ENCODE peak calls at places on chromosomes 6 and 20, in five cellular contexts. One of them, this sample, is unnamed.

GRCh38 chr6:22921831-22922230 is 352.5 kb downstream of the HDGFL1 start:
- DNase-seq in activated B cell treated with CpG ODN at 0.5 μM for 24 hours: no peak
- DNase-seq in foreskin fibroblast: no peak
- DNase-seq in cardiac muscle cell: peak
- DNase-seq in HuH-7.5: no peak
- DNase-seq in this sample: no peak

GRCh38 chr20:60934724-60935123 is 317.3 kb upstream of the CDH4 start:
- DNase-seq in activated B cell treated with CpG ODN at 0.5 μM for 24 hours: no peak
- DNase-seq in cardiac muscle cell: no peak
- DNase-seq in HuH-7.5: no peak
- DNase-seq in foreskin fibroblast: no peak
- DNase-seq in this sample: no peak

GRCh38 chr6:23228439-23229024 is 659.2 kb downstream of the HDGFL1 start:
- DNase-seq in activated B cell treated with CpG ODN at 0.5 μM for 24 hours: no peak
- DNase-seq in foreskin fibroblast: peak
- DNase-seq in cardiac muscle cell: no peak
- DNase-seq in HuH-7.5: no peak
- DNase-seq in this sample: no peak

GRCh38 chr6:155493694-155494143 is 38.1 kb upstream of the NOX3 start:
- DNase-seq in foreskin fibroblast: peak
- DNase-seq in HuH-7.5: no peak
- DNase-seq in activated B cell treated with CpG ODN at 0.5 μM for 24 hours: no peak
- DNase-seq in cardiac muscle cell: no peak
- DNase-seq in this sample: no peak

GRCh38 chr6:53107091-53107490 is 41.5 kb downstream of the GCM1 start:
- DNase-seq in activated B cell treated with CpG ODN at 0.5 μM for 24 hours: no peak
- DNase-seq in foreskin fibroblast: peak
- DNase-seq in cardiac muscle cell: no peak
- DNase-seq in HuH-7.5: no peak
- DNase-seq in this sample: no peak

GRCh38 chr20:45487231-45487635 is 17.7 kb downstream of the WFDC2 start:
- DNase-seq in foreskin fibroblast: no peak
- DNase-seq in cardiac muscle cell: peak
- DNase-seq in activated B cell treated with CpG ODN at 0.5 μM for 24 hours: no peak
- DNase-seq in HuH-7.5: no peak
- DNase-seq in this sample: no peak

GRCh38 chr20:19889011-19889953 is 127.9 kb upstream of the NAA20 start:
- DNase-seq in cardiac muscle cell: no peak
- DNase-seq in foreskin fibroblast: peak
- DNase-seq in activated B cell treated with CpG ODN at 0.5 μM for 24 hours: no peak
- DNase-seq in HuH-7.5: no peak
- DNase-seq in this sample: no peak

GRCh38 chr20:22768779-22769178 is 184.4 kb upstream of the FOXA2 start:
- DNase-seq in activated B cell treated with CpG ODN at 0.5 μM for 24 hours: no peak
- DNase-seq in HuH-7.5: no peak
- DNase-seq in cardiac muscle cell: peak
- DNase-seq in foreskin fibroblast: peak
- DNase-seq in this sample: no peak

GRCh38 chr6:158270389-158271127 is 41.7 kb upstream of the TULP4 start:
- DNase-seq in foreskin fibroblast: no peak
- DNase-seq in HuH-7.5: no peak
- DNase-seq in cardiac muscle cell: no peak
- DNase-seq in activated B cell treated with CpG ODN at 0.5 μM for 24 hours: no peak
- DNase-seq in this sample: no peak